ENCODE peak calls at places on chromosomes 12 and 14, in seven cellular contexts. I is neural crest cell; M is RKO; B is stimulated activated naive CD4-positive, alpha-beta T cell; P is stimulated activated CD8-positive, alpha-beta memory T cell treated with anti-CD3 and anti-CD28 coated beads, Interleukin-2, amount 100 ng/mL, for 1 hour; W is foreskin fibroblast; G is central memory CD4-positive, alpha-beta T cell. U is an unnamed sample.

GRCh38 chr14:99502989-99503421 is 21.8 kb downstream of the CCNK start:
- DNase-seq in I (no peak), M (no peak), B (no peak), P (no peak), W (no peak), G (no peak), U (no peak)

GRCh38 chr12:9750276-9751203 is 10.2 kb downstream of the CD69 start:
- DNase-seq in I (peak; percentile 28), M (peak; percentile 76), B (peak; percentile 79), P (no peak), W (peak; percentile 37), G (peak; percentile 73), U (peak; percentile 38)

GRCh38 chr12:102484017-102484731 is 3.8 kb upstream of the IGF1 start:
- DNase-seq in I (peak; percentile 54), M (peak; percentile 46), B (peak; percentile 39), P (peak; percentile 9), W (peak; percentile 34), G (peak; percentile 14), U (peak; percentile 31)

GRCh38 chr12:98256830-98257229 is 258.6 kb upstream of the TMPO start:
- DNase-seq in I (no peak), M (no peak), B (no peak), P (no peak), W (no peak), G (no peak), U (no peak)

GRCh38 chr12:41509655-41510054 is 321.5 kb downstream of the PDZRN4 start:
- DNase-seq in I (no peak), M (no peak), B (no peak), P (no peak), W (no peak), G (no peak), U (no peak)

GRCh38 chr12:6294533-6295186 is 15.8 kb upstream of the PLEKHG6 start:
- DNase-seq in I (no peak), M (no peak), B (no peak), P (no peak), W (no peak), G (no peak), U (no peak)

GRCh38 chr14:66174453-66174891 is 311.7 kb upstream of the CCDC196 start:
- DNase-seq in I (no peak), M (no peak), B (no peak), P (no peak), W (no peak), G (no peak), U (no peak)

GRCh38 chr14:74244115-74244514 is 4.9 kb downstream of the VSX2 start:
- DNase-seq in I (no peak), M (no peak), B (no peak), P (no peak), W (no peak), G (no peak), U (no peak)

GRCh38 chr12:99984271-99985128 is at the start of gene ANKS1B:
- DNase-seq in I (peak; percentile 51), M (peak; percentile 27), B (no peak), P (no peak), W (peak; percentile 11), G (no peak), U (no peak)

GRCh38 chr12:108594-108993 is 42.0 kb downstream of the IQSEC3 start:
- DNase-seq in I (no peak), M (no peak), B (no peak), P (no peak), W (no peak), G (no peak), U (no peak)

GRCh38 chr14:90054803-90055202 is 7.0 kb upstream of the KCNK13 start:
- DNase-seq in I (no peak), M (no peak), B (no peak), P (no peak), W (no peak), G (no peak), U (no peak)

GRCh38 chr12:22628228-22628627 is 3.3 kb downstream of the ETNK1 start:
- DNase-seq in I (no peak), M (no peak), B (no peak), P (no peak), W (no peak), G (no peak), U (no peak)

GRCh38 chr12:124630791-124631313 is 63.4 kb upstream of the NCOR2 start:
- DNase-seq in I (no peak), M (no peak), B (no peak), P (no peak), W (no peak), G (no peak), U (no peak)

GRCh38 chr12:65946419-65946818 is 122.1 kb downstream of the HMGA2 start:
- DNase-seq in I (no peak), M (no peak), B (no peak), P (no peak), W (no peak), G (no peak), U (no peak)

GRCh38 chr12:117486840-117487659 is 125.6 kb upstream of the NOS1 start:
- DNase-seq in I (no peak), M (peak; percentile 59), B (no peak), P (no peak), W (peak; percentile 7), G (no peak), U (no peak)

GRCh38 chr14:56821177-56821576 is 10.9 kb upstream of the OTX2 start:
- DNase-seq in I (no peak), M (no peak), B (no peak), P (no peak), W (no peak), G (no peak), U (no peak)

GRCh38 chr12:93990832-93991748 is 157.3 kb upstream of the PLXNC1 start:
- DNase-seq in I (peak; percentile 46), M (no peak), B (no peak), P (no peak), W (peak; percentile 61), G (no peak), U (peak; percentile 32)

GRCh38 chr12:27285395-27285794 is 41.3 kb downstream of the STK38L start:
- DNase-seq in I (no peak), M (no peak), B (no peak), P (no peak), W (no peak), G (no peak), U (no peak)

GRCh38 chr14:60722163-60722835 is 1.9 kb downstream of the SIX4 start:
- DNase-seq in I (peak; percentile 43), M (peak; percentile 77), B (peak; percentile 11), P (no peak), W (peak; percentile 67), G (peak; percentile 2), U (no peak)

GRCh38 chr14:68633131-68633991 is 159.5 kb downstream of the ZFP36L1 start:
- DNase-seq in I (peak; percentile 38), M (no peak), B (no peak), P (no peak), W (no peak), G (no peak), U (no peak)

GRCh38 chr12:49288412-49288853 is 6.5 kb upstream of the PRPH start:
- DNase-seq in I (peak; percentile 67), M (peak; percentile 70), B (peak; percentile 66), P (peak; percentile 33), W (peak; percentile 34), G (peak; percentile 63), U (peak; percentile 35)

GRCh38 chr14:32728526-32728925 is 210.2 kb upstream of the NPAS3 start:
- DNase-seq in I (no peak), M (no peak), B (no peak), P (no peak), W (no peak), G (no peak), U (no peak)

GRCh38 chr12:104903648-104904423 is 54.3 kb downstream of the SLC41A2 start:
- DNase-seq in I (no peak), M (no peak), B (no peak), P (no peak), W (no peak), G (no peak), U (peak; percentile 1)

GRCh38 chr14:63276492-63277342 is 42.0 kb downstream of the GPHB5 start:
- DNase-seq in I (no peak), M (peak; percentile 84), B (no peak), P (no peak), W (peak; percentile 32), G (no peak), U (peak; percentile 24)

GRCh38 chr14:103105580-103106168 is 11.1 kb downstream of the EXOC3L4 start:
- DNase-seq in I (no peak), M (no peak), B (no peak), P (no peak), W (no peak), G (no peak), U (no peak)

GRCh38 chr14:104998801-104999200 is 13.2 kb downstream of the CLBA1 start:
- DNase-seq in I (no peak), M (no peak), B (no peak), P (no peak), W (no peak), G (no peak), U (no peak)

U was measured in fibroblast of the conjunctiva.